ENCODE peak calls at places on chromosomes 7 and 10, in four cellular contexts. One of them, this sample, is unnamed.

GRCh38 chr10:80204193-80204714 is 1.1 kb downstream of the ANXA11 start:
- DNase-seq in stimulated activated CD4-positive, alpha-beta T cell treated with anti-CD3 and anti-CD28 coated beads, Interleukin-15, amount 100 ng/mL, for 1 hour: no peak
- DNase-seq in sigmoid colon: no peak
- DNase-seq in body of pancreas: peak; percentile 69
- DNase-seq in this sample: no peak

GRCh38 chr7:92614586-92615237 is 24.5 kb upstream of the FAM133B start:
- DNase-seq in sigmoid colon: no peak
- DNase-seq in body of pancreas: peak; percentile 10
- DNase-seq in stimulated activated CD4-positive, alpha-beta T cell treated with anti-CD3 and anti-CD28 coated beads, Interleukin-15, amount 100 ng/mL, for 1 hour: no peak
- DNase-seq in this sample: no peak

GRCh38 chr7:121557034-121557892 is 161.2 kb upstream of the FAM3C start:
- DNase-seq in stimulated activated CD4-positive, alpha-beta T cell treated with anti-CD3 and anti-CD28 coated beads, Interleukin-15, amount 100 ng/mL, for 1 hour: no peak
- DNase-seq in body of pancreas: no peak
- DNase-seq in sigmoid colon: no peak
- DNase-seq in this sample: no peak

GRCh38 chr7:13024323-13024722 is 336.9 kb downstream of the ARL4A start:
- DNase-seq in stimulated activated CD4-positive, alpha-beta T cell treated with anti-CD3 and anti-CD28 coated beads, Interleukin-15, amount 100 ng/mL, for 1 hour: no peak
- DNase-seq in sigmoid colon: no peak
- DNase-seq in body of pancreas: no peak
- DNase-seq in this sample: no peak

GRCh38 chr10:27356738-27357137 is 116.1 kb upstream of the ACBD5 start:
- DNase-seq in stimulated activated CD4-positive, alpha-beta T cell treated with anti-CD3 and anti-CD28 coated beads, Interleukin-15, amount 100 ng/mL, for 1 hour: no peak
- DNase-seq in body of pancreas: no peak
- DNase-seq in sigmoid colon: no peak
- DNase-seq in this sample: no peak

GRCh38 chr7:142405122-142405765 is 147.4 kb upstream of the PRSS58 start:
- DNase-seq in body of pancreas: no peak
- DNase-seq in sigmoid colon: no peak
- DNase-seq in stimulated activated CD4-positive, alpha-beta T cell treated with anti-CD3 and anti-CD28 coated beads, Interleukin-15, amount 100 ng/mL, for 1 hour: no peak
- DNase-seq in this sample: no peak

GRCh38 chr10:117391436-117392205 is 16.4 kb upstream of the PDZD8 start:
- DNase-seq in sigmoid colon: no peak
- DNase-seq in stimulated activated CD4-positive, alpha-beta T cell treated with anti-CD3 and anti-CD28 coated beads, Interleukin-15, amount 100 ng/mL, for 1 hour: no peak
- DNase-seq in body of pancreas: peak; percentile 29
- DNase-seq in this sample: no peak

GRCh38 chr10:77101416-77101815 is 536.2 kb downstream of the KCNMA1 start:
- DNase-seq in body of pancreas: no peak
- DNase-seq in sigmoid colon: no peak
- DNase-seq in stimulated activated CD4-positive, alpha-beta T cell treated with anti-CD3 and anti-CD28 coated beads, Interleukin-15, amount 100 ng/mL, for 1 hour: no peak
- DNase-seq in this sample: no peak

GRCh38 chr10:131435760-131436448 is 124.4 kb upstream of the TCERG1L start:
- DNase-seq in stimulated activated CD4-positive, alpha-beta T cell treated with anti-CD3 and anti-CD28 coated beads, Interleukin-15, amount 100 ng/mL, for 1 hour: no peak
- DNase-seq in body of pancreas: no peak
- DNase-seq in sigmoid colon: no peak
- DNase-seq in this sample: no peak

GRCh38 chr10:124125305-124126116 is 32.1 kb upstream of the CHST15 start:
- DNase-seq in sigmoid colon: no peak
- DNase-seq in body of pancreas: no peak
- DNase-seq in stimulated activated CD4-positive, alpha-beta T cell treated with anti-CD3 and anti-CD28 coated beads, Interleukin-15, amount 100 ng/mL, for 1 hour: no peak
- DNase-seq in this sample: no peak

GRCh38 chr10:86688398-86688921 is 20.1 kb downstream of the LDB3 start:
- DNase-seq in body of pancreas: peak; percentile 65
- DNase-seq in stimulated activated CD4-positive, alpha-beta T cell treated with anti-CD3 and anti-CD28 coated beads, Interleukin-15, amount 100 ng/mL, for 1 hour: no peak
- DNase-seq in sigmoid colon: peak; percentile 85
- DNase-seq in this sample: no peak

GRCh38 chr7:80900583-80901576 is 18.0 kb downstream of the SEMA3C start:
- DNase-seq in sigmoid colon: no peak
- DNase-seq in stimulated activated CD4-positive, alpha-beta T cell treated with anti-CD3 and anti-CD28 coated beads, Interleukin-15, amount 100 ng/mL, for 1 hour: no peak
- DNase-seq in body of pancreas: no peak
- DNase-seq in this sample: no peak

This sample was measured in cardiac septum.